ENCODE peak calls at places on chromosomes 6 and 20, in four cellular contexts. M is heart left ventricle, Z is heart right ventricle, B is neural progenitor cell. T is an unnamed sample.

GRCh38 chr20:3551681-3552434 is 81.0 kb downstream of the ATRN start:
- DNase-seq in Z (no peak), B (no peak), M (no peak), T (no peak)

GRCh38 chr6:31401403-31401802 is 2.0 kb upstream of the MICA start:
- DNase-seq in B (no peak), M (no peak), Z (no peak), T (no peak)

GRCh38 chr6:121503633-121504032 is 68.2 kb downstream of the GJA1 start:
- DNase-seq in B (no peak), Z (no peak), M (no peak), T (no peak)

GRCh38 chr6:1724124-1724523 is 114.4 kb downstream of the FOXC1 start:
- DNase-seq in M (no peak), B (no peak), Z (no peak), T (no peak)

GRCh38 chr6:166572370-166573261 is 13.9 kb downstream of the RAMACL start:
- DNase-seq in M (no peak), B (peak; percentile 40), Z (no peak), T (no peak)

GRCh38 chr6:43923376-43924221 is 153.6 kb downstream of the VEGFA start:
- DNase-seq in B (no peak), M (no peak), Z (no peak), T (no peak)

GRCh38 chr6:144845181-144845580 is 560.0 kb downstream of the UTRN start:
- DNase-seq in Z (no peak), M (no peak), B (no peak), T (no peak)

GRCh38 chr6:157644043-157644810 is 178.8 kb upstream of the SNX9 start:
- DNase-seq in Z (no peak), M (no peak), B (no peak), T (no peak)

GRCh38 chr6:47567586-47567985 is 90.0 kb downstream of the CD2AP start:
- DNase-seq in B (no peak), M (no peak), Z (no peak), T (no peak)

GRCh38 chr6:113565306-113565705 is 291.8 kb upstream of the MARCKS start:
- DNase-seq in B (no peak), M (no peak), Z (no peak), T (no peak)

GRCh38 chr20:2879148-2879547 is 5.9 kb downstream of the PTPRA start:
- DNase-seq in B (no peak), M (no peak), Z (no peak), T (no peak)

GRCh38 chr6:9540534-9541126 is 874.2 kb downstream of the TFAP2A start:
- DNase-seq in Z (no peak), M (no peak), B (peak; percentile 40), T (no peak)

GRCh38 chr6:141402489-141402888 is 730.2 kb upstream of the GJE1 start:
- DNase-seq in B (no peak), Z (no peak), M (no peak), T (no peak)

GRCh38 chr6:81767163-81768000 is 14.9 kb upstream of the TENT5A start:
- DNase-seq in M (no peak), B (no peak), Z (no peak), T (no peak)

GRCh38 chr6:22447862-22448261 is 121.5 kb upstream of the HDGFL1 start:
- DNase-seq in B (peak; percentile 66), Z (no peak), M (no peak), T (no peak)

GRCh38 chr6:119501798-119502483 is 152.4 kb upstream of the MAN1A1 start:
- DNase-seq in B (no peak), Z (no peak), M (no peak), T (no peak)

GRCh38 chr6:66896415-66896814 is 1189.4 kb upstream of the EYS start:
- DNase-seq in Z (no peak), M (no peak), B (no peak), T (no peak)

GRCh38 chr20:19890358-19891117 is 126.6 kb upstream of the NAA20 start:
- DNase-seq in Z (no peak), M (no peak), B (no peak), T (no peak)

GRCh38 chr20:43975096-43975768 is 60.6 kb downstream of the TOX2 start:
- DNase-seq in B (no peak), M (no peak), Z (no peak), T (no peak)

GRCh38 chr20:51142448-51142847 is 119.5 kb upstream of the KCNG1 start:
- DNase-seq in Z (no peak), B (no peak), M (no peak), T (no peak)

GRCh38 chr20:8811801-8812594 is 256.9 kb upstream of the PLCB4 start:
- DNase-seq in B (no peak), M (no peak), Z (no peak), T (no peak)

GRCh38 chr6:20403766-20404640 is 2.3 kb downstream of the E2F3 start:
- DNase-seq in B (peak; percentile 73), M (no peak), Z (peak; percentile 51), T (no peak)

GRCh38 chr6:41589636-41590622 is 43.7 kb downstream of the FOXP4 start:
- DNase-seq in M (no peak), Z (no peak), B (no peak), T (no peak)

GRCh38 chr6:7721654-7722053 is 4.2 kb upstream of the BMP6 start:
- DNase-seq in B (no peak), Z (no peak), M (no peak), T (no peak)

GRCh38 chr6:144149894-144150672 is at the start of gene STX11:
- DNase-seq in Z (peak; percentile 73), B (peak; percentile 82), M (peak; percentile 85), T (peak; percentile 88)

GRCh38 chr6:116286773-116287358 is 7.1 kb upstream of the TSPYL1 start:
- DNase-seq in B (no peak), Z (no peak), M (no peak), T (no peak)

GRCh38 chr6:103122766-103123601 is 1729.5 kb downstream of the GRIK2 start:
- DNase-seq in Z (peak; percentile 16), B (peak; percentile 90), M (no peak), T (peak; percentile 83)

GRCh38 chr6:1424306-1424927 is 35.0 kb downstream of the FOXF2 start:
- DNase-seq in B (peak; percentile 77), Z (peak; percentile 33), M (no peak), T (no peak)

GRCh38 chr20:51022227-51022802 is 592 bp downstream of the KCNG1 start:
- DNase-seq in B (no peak), M (no peak), Z (no peak), T (no peak)

GRCh38 chr6:136073216-136073615 is 176.9 kb downstream of the MTFR2 start:
- DNase-seq in M (no peak), B (no peak), Z (no peak), T (no peak)

GRCh38 chr6:170024940-170025339 is 265.9 kb downstream of the DLL1 start:
- DNase-seq in B (no peak), Z (peak; percentile 42), M (peak; percentile 41), T (peak; percentile 45)

DNA sequence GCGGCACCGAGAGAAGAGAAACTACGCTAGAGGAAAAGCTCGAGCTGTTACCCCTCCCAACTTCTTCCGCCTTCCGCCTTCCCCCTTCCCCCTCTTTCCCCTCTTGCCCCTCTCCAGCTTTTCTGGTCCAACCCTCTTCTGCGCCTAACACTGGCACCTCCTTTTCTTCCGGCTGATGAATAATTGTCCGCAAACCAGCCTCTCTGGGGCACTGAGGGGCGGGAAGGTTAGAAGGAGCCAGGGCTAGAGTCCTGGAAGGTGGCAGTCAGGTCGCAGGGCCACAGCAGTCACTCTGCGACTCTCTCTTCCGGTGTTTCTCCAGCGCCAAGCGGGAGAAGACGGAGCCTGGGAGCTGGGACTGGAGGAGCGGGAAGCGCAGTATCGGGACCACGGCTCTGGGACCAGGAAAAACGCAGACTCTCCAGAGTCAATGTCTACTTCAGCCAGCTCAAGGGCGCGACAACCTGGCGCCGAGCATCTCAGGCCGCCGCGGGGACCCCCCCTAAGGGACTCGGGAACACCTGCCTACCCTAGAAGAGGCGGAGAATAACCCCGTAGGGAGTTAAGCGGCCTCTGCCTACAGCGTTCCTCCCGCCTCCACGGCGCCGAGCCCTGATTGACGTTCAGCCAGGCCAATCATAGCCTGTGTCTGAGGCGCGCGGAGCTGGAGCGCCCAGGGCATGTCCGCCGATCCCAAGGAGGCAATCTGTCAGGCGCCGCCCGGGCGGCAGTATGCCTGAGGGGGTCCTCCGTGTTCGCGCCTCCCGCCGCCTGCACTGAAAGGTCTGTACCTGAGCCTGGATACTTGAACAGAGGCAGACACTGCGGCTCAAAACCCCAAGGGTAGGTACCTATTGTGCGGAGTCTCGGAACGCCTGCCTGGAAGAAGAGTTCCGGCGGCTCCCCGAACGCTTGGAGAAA is 40.4 kb downstream of the PSMB9 start:
- DNase-seq in B (peak; percentile 94), M (peak; percentile 96), Z (peak; percentile 94), T (peak; percentile 96)
- TF ChIP-seq CTCF in B (no peak), M (peak; percentile 22), Z (no peak), T (no peak)

DNA sequence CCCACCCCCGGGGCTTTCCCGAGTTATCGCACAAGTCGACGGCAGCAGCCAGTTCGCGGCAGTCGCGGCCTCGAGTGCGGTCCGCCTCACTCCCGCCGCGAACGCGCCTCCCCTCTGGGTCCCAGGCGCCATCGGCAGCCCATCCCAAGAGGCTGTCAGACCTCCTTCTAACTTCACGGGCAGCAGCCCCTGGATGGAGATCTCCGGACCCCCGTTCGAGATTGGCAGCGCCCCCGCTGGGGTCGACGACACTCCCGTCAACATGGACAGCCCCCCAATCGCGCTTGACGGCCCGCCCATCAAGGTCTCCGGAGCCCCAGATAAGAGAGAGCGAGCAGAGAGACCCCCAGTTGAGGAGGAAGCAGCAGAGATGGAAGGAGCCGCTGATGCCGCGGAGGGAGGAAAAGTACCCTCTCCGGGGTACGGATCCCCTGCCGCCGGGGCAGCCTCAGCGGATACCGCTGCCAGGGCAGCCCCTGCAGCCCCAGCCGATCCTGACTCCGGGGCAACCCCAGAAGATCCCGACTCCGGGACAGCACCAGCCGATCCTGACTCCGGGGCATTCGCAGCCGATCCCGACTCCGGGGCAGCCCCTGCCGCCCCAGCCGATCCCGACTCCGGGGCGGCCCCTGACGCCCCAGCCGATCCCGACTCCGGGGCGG is 1.6 kb downstream of the GNAS start:
- DNase-seq in Z (no peak), B (peak; percentile 41), M (no peak), T (no peak)
- H3K27me3 ChIP-seq in Z (peaks cover 78% of the 10 kb centered on the region), B (peaks cover 82% of the 10 kb centered on the region), M (peaks cover 82% of the 10 kb centered on the region), T (no peaks in the 10 kb centered on the region)

DNA sequence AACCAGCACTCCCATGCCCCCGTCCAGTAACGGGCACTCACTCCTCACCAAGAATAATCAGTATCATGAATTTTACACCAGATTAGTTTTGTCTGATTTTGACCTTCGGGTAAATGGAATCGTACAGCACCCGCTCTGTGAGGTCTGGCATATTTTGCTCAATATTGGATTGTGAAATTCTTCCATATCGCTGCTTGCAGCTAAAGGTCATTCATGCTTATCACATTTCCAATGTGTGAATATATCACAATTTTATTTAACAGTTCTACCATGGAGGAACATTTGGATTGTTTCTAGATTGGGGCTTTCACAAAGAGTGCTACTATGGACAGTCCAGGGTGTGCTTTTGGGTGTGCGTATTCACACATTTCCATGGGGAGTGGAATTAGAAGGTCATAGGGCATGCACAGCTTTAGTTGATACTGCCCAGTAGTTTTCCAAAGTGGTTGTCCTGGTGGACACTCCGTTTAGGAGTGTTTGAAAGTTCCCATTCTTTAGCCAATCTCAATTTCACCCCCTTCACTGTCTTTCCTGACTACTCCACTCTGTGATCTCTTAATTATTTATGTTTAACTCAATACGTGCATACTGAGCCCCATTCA is 86.6 kb downstream of the ISM1 start:
- DNase-seq in M (no peak), Z (no peak), B (no peak), T (no peak)
- TF ChIP-seq CTCF in M (no peak), Z (no peak), B (no peak), T (no peak)

GRCh38 chr20:59385038-59385437 is 84.6 kb downstream of the EDN3 start:
- DNase-seq in B (no peak), Z (no peak), M (no peak), T (no peak)

GRCh38 chr20:59388402-59388801 is 88.0 kb downstream of the EDN3 start:
- DNase-seq in B (no peak), Z (no peak), M (no peak), T (no peak)

GRCh38 chr20:59387891-59388290 is 87.5 kb downstream of the EDN3 start:
- DNase-seq in M (no peak), Z (no peak), B (no peak), T (no peak)

GRCh38 chr20:59385461-59385860 is 85.0 kb downstream of the EDN3 start:
- DNase-seq in B (peak; percentile 66), Z (no peak), M (no peak), T (no peak)

GRCh38 chr20:59386819-59387218 is 86.4 kb downstream of the EDN3 start:
- DNase-seq in Z (no peak), B (peak; percentile 63), M (no peak), T (no peak)
- H3K27me3 ChIP-seq in Z (peaks cover 51% of the 10 kb centered on the region), B (no peaks in the 10 kb centered on the region), M (peaks cover 7% of the 10 kb centered on the region), T (no peaks in the 10 kb centered on the region)

T was measured in right lobe of liver.